ENCODE peak calls at places on chromosomes 4 and X, in six cellular contexts. One of them, this sample, is unnamed.

GRCh38 chr4:159526172-159526571 is 423.3 kb downstream of the RAPGEF2 start:
- DNase-seq in OCI-LY7: no peak
- DNase-seq in AG10803: no peak
- DNase-seq in kidney: no peak
- DNase-seq in GM10248: no peak
- DNase-seq in MM.1S: no peak
- DNase-seq in this sample: no peak

GRCh38 chrX:2828404-2829065 is at the start of gene GYG2:
- DNase-seq in OCI-LY7: no peak
- DNase-seq in AG10803: no peak
- DNase-seq in kidney: peak; percentile 68
- DNase-seq in GM10248: no peak
- DNase-seq in MM.1S: no peak
- DNase-seq in this sample: no peak

GRCh38 chr4:25081866-25082471 is 51.2 kb upstream of the LGI2 start:
- DNase-seq in OCI-LY7: no peak
- DNase-seq in AG10803: no peak
- DNase-seq in kidney: no peak
- DNase-seq in GM10248: no peak
- DNase-seq in MM.1S: no peak
- DNase-seq in this sample: no peak

GRCh38 chrX:24294619-24295018 is 19.2 kb downstream of the SUPT20HL2 start:
- DNase-seq in OCI-LY7: peak; percentile 16
- DNase-seq in AG10803: no peak
- DNase-seq in kidney: no peak
- DNase-seq in GM10248: no peak
- DNase-seq in MM.1S: no peak
- DNase-seq in this sample: no peak

GRCh38 chr4:185254434-185254833 is 45.0 kb downstream of the SNX25 start:
- DNase-seq in OCI-LY7: no peak
- DNase-seq in AG10803: no peak
- DNase-seq in kidney: no peak
- DNase-seq in GM10248: no peak
- DNase-seq in MM.1S: no peak
- DNase-seq in this sample: no peak

GRCh38 chr4:7759221-7759620 is 180.4 kb downstream of the AFAP1 start:
- DNase-seq in OCI-LY7: peak; percentile 55
- DNase-seq in AG10803: no peak
- DNase-seq in kidney: peak; percentile 16
- DNase-seq in GM10248: no peak
- DNase-seq in MM.1S: no peak
- DNase-seq in this sample: no peak

GRCh38 chrX:150649096-150649870 is 43.9 kb upstream of the MTMR1 start:
- DNase-seq in OCI-LY7: no peak
- DNase-seq in AG10803: peak; percentile 69
- DNase-seq in kidney: no peak
- DNase-seq in GM10248: no peak
- DNase-seq in MM.1S: no peak
- DNase-seq in this sample: no peak

GRCh38 chr4:138405934-138406567 is 163.9 kb upstream of the SLC7A11 start:
- DNase-seq in OCI-LY7: no peak
- DNase-seq in AG10803: peak; percentile 81
- DNase-seq in kidney: no peak
- DNase-seq in GM10248: peak; percentile 15
- DNase-seq in MM.1S: no peak
- DNase-seq in this sample: peak; percentile 9

GRCh38 chr4:1494416-1495315 is 88.4 kb upstream of the NKX1-1 start:
- DNase-seq in OCI-LY7: no peak
- DNase-seq in AG10803: no peak
- DNase-seq in kidney: peak; percentile 61
- DNase-seq in GM10248: no peak
- DNase-seq in MM.1S: no peak
- DNase-seq in this sample: no peak

GRCh38 chr4:146567396-146567795 is 45.7 kb upstream of the SLC10A7 start:
- DNase-seq in OCI-LY7: no peak
- DNase-seq in AG10803: peak; percentile 10
- DNase-seq in kidney: no peak
- DNase-seq in GM10248: no peak
- DNase-seq in MM.1S: no peak
- DNase-seq in this sample: no peak

GRCh38 chrX:9091253-9091652 is 57.3 kb upstream of the FAM9B start:
- DNase-seq in OCI-LY7: no peak
- DNase-seq in AG10803: no peak
- DNase-seq in kidney: no peak
- DNase-seq in GM10248: no peak
- DNase-seq in MM.1S: no peak
- DNase-seq in this sample: no peak

GRCh38 chrX:124917011-124917410 is 402.7 kb upstream of the TEX13C start:
- DNase-seq in OCI-LY7: no peak
- DNase-seq in AG10803: no peak
- DNase-seq in kidney: no peak
- DNase-seq in GM10248: no peak
- DNase-seq in MM.1S: no peak
- DNase-seq in this sample: no peak

GRCh38 chr4:151599876-151600275 is 160.9 kb downstream of the GATB start:
- DNase-seq in OCI-LY7: no peak
- DNase-seq in AG10803: peak; percentile 27
- DNase-seq in kidney: no peak
- DNase-seq in GM10248: no peak
- DNase-seq in MM.1S: no peak
- DNase-seq in this sample: no peak

GRCh38 chrX:31932769-31933168 is 860.9 kb upstream of the FTHL17 start:
- DNase-seq in OCI-LY7: no peak
- DNase-seq in AG10803: no peak
- DNase-seq in kidney: no peak
- DNase-seq in GM10248: no peak
- DNase-seq in MM.1S: no peak
- DNase-seq in this sample: no peak

GRCh38 chrX:20913760-20914159 is 460.5 kb upstream of the CNKSR2 start:
- DNase-seq in OCI-LY7: no peak
- DNase-seq in AG10803: no peak
- DNase-seq in kidney: no peak
- DNase-seq in GM10248: no peak
- DNase-seq in MM.1S: no peak
- DNase-seq in this sample: no peak

GRCh38 chrX:7351946-7352345 is 204.0 kb upstream of the PUDP start:
- DNase-seq in OCI-LY7: no peak
- DNase-seq in AG10803: no peak
- DNase-seq in kidney: no peak
- DNase-seq in GM10248: no peak
- DNase-seq in MM.1S: no peak
- DNase-seq in this sample: no peak

GRCh38 chrX:14697453-14697852 is 168.1 kb downstream of the GLRA2 start:
- DNase-seq in OCI-LY7: peak; percentile 19
- DNase-seq in AG10803: no peak
- DNase-seq in kidney: no peak
- DNase-seq in GM10248: peak; percentile 13
- DNase-seq in MM.1S: peak; percentile 8
- DNase-seq in this sample: peak; percentile 22

GRCh38 chr4:151674804-151675290 is 86.0 kb downstream of the GATB start:
- DNase-seq in OCI-LY7: no peak
- DNase-seq in AG10803: peak; percentile 33
- DNase-seq in kidney: peak; percentile 85
- DNase-seq in GM10248: no peak
- DNase-seq in MM.1S: no peak
- DNase-seq in this sample: no peak

GRCh38 chrX:131677655-131678628 is 134.1 kb downstream of the OR13H1 start:
- DNase-seq in OCI-LY7: peak; percentile 37
- DNase-seq in AG10803: peak; percentile 5
- DNase-seq in kidney: peak; percentile 75
- DNase-seq in GM10248: peak; percentile 73
- DNase-seq in MM.1S: peak; percentile 51
- DNase-seq in this sample: peak; percentile 66

GRCh38 chrX:88990882-88991582 is 244.0 kb downstream of the CPXCR1 start:
- DNase-seq in OCI-LY7: no peak
- DNase-seq in AG10803: no peak
- DNase-seq in kidney: no peak
- DNase-seq in GM10248: no peak
- DNase-seq in MM.1S: no peak
- DNase-seq in this sample: no peak

GRCh38 chrX:2627272-2627867 is 63.7 kb upstream of the CD99 start:
- DNase-seq in OCI-LY7: peak; percentile 85
- DNase-seq in AG10803: peak; percentile 45
- DNase-seq in kidney: no peak
- DNase-seq in GM10248: peak; percentile 37
- DNase-seq in MM.1S: peak; percentile 48
- DNase-seq in this sample: peak; percentile 41

GRCh38 chrX:49271341-49271740 is 1.7 kb downstream of the PPP1R3F start:
- DNase-seq in OCI-LY7: no peak
- DNase-seq in AG10803: no peak
- DNase-seq in kidney: no peak
- DNase-seq in GM10248: no peak
- DNase-seq in MM.1S: no peak
- DNase-seq in this sample: no peak

GRCh38 chrX:134885336-134886016 is 105.3 kb upstream of the SMIM10 start:
- DNase-seq in OCI-LY7: no peak
- DNase-seq in AG10803: no peak
- DNase-seq in kidney: no peak
- DNase-seq in GM10248: no peak
- DNase-seq in MM.1S: no peak
- DNase-seq in this sample: no peak

GRCh38 chrX:3567681-3568080 is 145.8 kb downstream of the PRKX start:
- DNase-seq in OCI-LY7: no peak
- DNase-seq in AG10803: peak; percentile 56
- DNase-seq in kidney: no peak
- DNase-seq in GM10248: no peak
- DNase-seq in MM.1S: no peak
- DNase-seq in this sample: no peak

GRCh38 chr4:32226201-32226600 is 1506.0 kb downstream of the PCDH7 start:
- DNase-seq in OCI-LY7: no peak
- DNase-seq in AG10803: no peak
- DNase-seq in kidney: no peak
- DNase-seq in GM10248: no peak
- DNase-seq in MM.1S: no peak
- DNase-seq in this sample: no peak

GRCh38 chr4:54439831-54440243 is 210.7 kb downstream of the PDGFRA start:
- DNase-seq in OCI-LY7: peak; percentile 5
- DNase-seq in AG10803: peak; percentile 60
- DNase-seq in kidney: no peak
- DNase-seq in GM10248: no peak
- DNase-seq in MM.1S: no peak
- DNase-seq in this sample: no peak

GRCh38 chr4:120009731-120010130 is 56.9 kb downstream of the MAD2L1 start:
- DNase-seq in OCI-LY7: no peak
- DNase-seq in AG10803: peak; percentile 57
- DNase-seq in kidney: no peak
- DNase-seq in GM10248: no peak
- DNase-seq in MM.1S: no peak
- DNase-seq in this sample: no peak

GRCh38 chr4:66178901-66179300 is 508.6 kb upstream of the EPHA5 start:
- DNase-seq in OCI-LY7: no peak
- DNase-seq in AG10803: no peak
- DNase-seq in kidney: no peak
- DNase-seq in GM10248: no peak
- DNase-seq in MM.1S: no peak
- DNase-seq in this sample: no peak

GRCh38 chrX:94758130-94758529 is 1084.1 kb downstream of the FAM133A start:
- DNase-seq in OCI-LY7: no peak
- DNase-seq in AG10803: no peak
- DNase-seq in kidney: no peak
- DNase-seq in GM10248: no peak
- DNase-seq in MM.1S: no peak
- DNase-seq in this sample: no peak

GRCh38 chr4:14620567-14621138 is 381.6 kb upstream of the CPEB2 start:
- DNase-seq in OCI-LY7: no peak
- DNase-seq in AG10803: no peak
- DNase-seq in kidney: no peak
- DNase-seq in GM10248: no peak
- DNase-seq in MM.1S: no peak
- DNase-seq in this sample: no peak

GRCh38 chrX:63424063-63424462 is 72.9 kb upstream of the SPIN4 start:
- DNase-seq in OCI-LY7: no peak
- DNase-seq in AG10803: no peak
- DNase-seq in kidney: no peak
- DNase-seq in GM10248: no peak
- DNase-seq in MM.1S: no peak
- DNase-seq in this sample: no peak

GRCh38 chr4:148946271-148946670 is 504.1 kb upstream of the NR3C2 start:
- DNase-seq in OCI-LY7: no peak
- DNase-seq in AG10803: no peak
- DNase-seq in kidney: no peak
- DNase-seq in GM10248: no peak
- DNase-seq in MM.1S: no peak
- DNase-seq in this sample: no peak

GRCh38 chr4:59094505-59094904 is 1984.3 kb upstream of the IGFBP7 start:
- DNase-seq in OCI-LY7: no peak
- DNase-seq in AG10803: no peak
- DNase-seq in kidney: no peak
- DNase-seq in GM10248: no peak
- DNase-seq in MM.1S: no peak
- DNase-seq in this sample: no peak
- TF ChIP-seq CTCF in OCI-LY7: no peak
- TF ChIP-seq CTCF in AG10803: no peak
- TF ChIP-seq CTCF in kidney: no peak
- TF ChIP-seq CTCF in GM10248: no peak
- TF ChIP-seq CTCF in MM.1S: no peak
- TF ChIP-seq CTCF in this sample: peak; percentile 17

GRCh38 chrX:66016905-66017658 is 22.8 kb downstream of the VSIG4 start:
- DNase-seq in OCI-LY7: no peak
- DNase-seq in AG10803: no peak
- DNase-seq in kidney: no peak
- DNase-seq in GM10248: no peak
- DNase-seq in MM.1S: no peak
- DNase-seq in this sample: no peak
- TF ChIP-seq CTCF in OCI-LY7: no peak
- TF ChIP-seq CTCF in AG10803: no peak
- TF ChIP-seq CTCF in kidney: no peak
- TF ChIP-seq CTCF in GM10248: no peak
- TF ChIP-seq CTCF in MM.1S: no peak
- TF ChIP-seq CTCF in this sample: peak; percentile 23

GRCh38 chrX:118644378-118644777 is 83.0 kb upstream of the IL13RA1 start:
- DNase-seq in OCI-LY7: peak; percentile 3
- DNase-seq in AG10803: peak; percentile 55
- DNase-seq in kidney: no peak
- DNase-seq in GM10248: no peak
- DNase-seq in MM.1S: no peak
- DNase-seq in this sample: no peak
- TF ChIP-seq CTCF in OCI-LY7: peak; percentile 54
- TF ChIP-seq CTCF in AG10803: peak; percentile 57
- TF ChIP-seq CTCF in kidney: peak; percentile 39
- TF ChIP-seq CTCF in GM10248: peak; percentile 16
- TF ChIP-seq CTCF in MM.1S: peak; percentile 25
- TF ChIP-seq CTCF in this sample: peak; percentile 29

DNA sequence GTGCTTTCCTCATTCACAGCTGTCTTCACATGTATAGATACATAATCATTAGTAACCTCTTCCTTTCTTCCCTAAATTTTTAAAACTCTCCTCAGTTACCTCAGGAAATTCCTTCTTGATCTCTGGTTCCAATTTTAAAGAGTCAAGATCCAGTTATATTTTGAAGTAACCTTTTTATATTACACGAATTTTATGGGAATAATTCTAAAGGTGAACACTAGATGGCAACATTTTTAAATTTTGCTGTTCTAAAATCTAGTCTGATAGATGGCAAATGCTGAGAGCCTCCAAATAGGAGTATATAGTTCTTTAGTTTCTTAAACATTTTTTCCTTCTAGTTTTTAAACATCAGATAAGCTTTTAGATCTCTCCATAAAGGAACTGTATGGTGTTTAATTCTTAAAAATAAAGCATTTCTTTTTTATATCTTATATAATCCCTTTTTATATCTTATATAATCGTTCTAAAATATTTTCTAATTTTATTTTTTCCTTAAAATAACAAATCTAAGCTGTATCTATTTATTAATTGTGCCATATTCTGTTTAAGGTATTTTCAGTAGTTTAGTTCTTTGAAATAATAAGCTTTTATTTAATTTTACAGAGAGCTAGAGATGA is 37.9 kb upstream of the PAPSS1 start:
- DNase-seq in OCI-LY7: peak; percentile 48
- DNase-seq in AG10803: peak; percentile 47
- DNase-seq in kidney: no peak
- DNase-seq in GM10248: peak; percentile 20
- DNase-seq in MM.1S: peak; percentile 75
- DNase-seq in this sample: no peak
- TF ChIP-seq CTCF in OCI-LY7: peak; percentile 87
- TF ChIP-seq CTCF in AG10803: peak; percentile 57
- TF ChIP-seq CTCF in kidney: peak; percentile 35
- TF ChIP-seq CTCF in GM10248: peak; percentile 40
- TF ChIP-seq CTCF in MM.1S: peak; percentile 51
- TF ChIP-seq CTCF in this sample: peak; percentile 38